ENCODE peak calls at places on chromosomes 11 and 22, in five cellular contexts. One of them, this sample, is unnamed. For H3K4me1, the result is how much of the 10 kb centered on the place peaks cover.

GRCh38 chr11:76699461-76700091 is 29.0 kb upstream of the LRRC32 start:
- DNase-seq in HepG2: no peak
- DNase-seq in esophagus squamous epithelium: no peak
- DNase-seq in sigmoid colon: no peak
- DNase-seq in CD8-positive, alpha-beta T cell: no peak
- DNase-seq in this sample: no peak

GRCh38 chr11:83241291-83241946 is 44.7 kb downstream of the CCDC90B start:
- DNase-seq in HepG2: peak
- DNase-seq in esophagus squamous epithelium: no peak
- DNase-seq in sigmoid colon: no peak
- DNase-seq in CD8-positive, alpha-beta T cell: no peak
- DNase-seq in this sample: no peak

GRCh38 chr11:133619397-133619796 is 87.1 kb upstream of the OPCML start:
- DNase-seq in HepG2: no peak
- DNase-seq in esophagus squamous epithelium: no peak
- DNase-seq in sigmoid colon: no peak
- DNase-seq in CD8-positive, alpha-beta T cell: no peak
- DNase-seq in this sample: no peak

GRCh38 chr11:132137981-132138313 is 767.5 kb downstream of the NTM start:
- DNase-seq in HepG2: no peak
- DNase-seq in esophagus squamous epithelium: no peak
- DNase-seq in sigmoid colon: no peak
- DNase-seq in CD8-positive, alpha-beta T cell: no peak
- DNase-seq in this sample: no peak

GRCh38 chr11:114027941-114028340 is 31.6 kb upstream of the ZBTB16 start:
- DNase-seq in HepG2: no peak
- DNase-seq in esophagus squamous epithelium: no peak
- DNase-seq in sigmoid colon: no peak
- DNase-seq in CD8-positive, alpha-beta T cell: no peak
- DNase-seq in this sample: no peak

GRCh38 chr11:106482920-106483761 is 405.7 kb downstream of the AASDHPPT start:
- DNase-seq in HepG2: peak
- DNase-seq in esophagus squamous epithelium: no peak
- DNase-seq in sigmoid colon: no peak
- DNase-seq in CD8-positive, alpha-beta T cell: no peak
- DNase-seq in this sample: no peak

GRCh38 chr11:75725552-75726320 is 8.1 kb downstream of the MOGAT2 start:
- DNase-seq in HepG2: no peak
- DNase-seq in esophagus squamous epithelium: no peak
- DNase-seq in sigmoid colon: no peak
- DNase-seq in CD8-positive, alpha-beta T cell: no peak
- DNase-seq in this sample: no peak

GRCh38 chr11:111414267-111414931 is 35.3 kb upstream of the POU2AF1 start:
- DNase-seq in HepG2: no peak
- DNase-seq in esophagus squamous epithelium: no peak
- DNase-seq in sigmoid colon: no peak
- DNase-seq in CD8-positive, alpha-beta T cell: no peak
- DNase-seq in this sample: no peak

GRCh38 chr22:42376721-42377177 is 55.5 kb downstream of the NFAM1 start:
- DNase-seq in HepG2: no peak
- DNase-seq in esophagus squamous epithelium: no peak
- DNase-seq in sigmoid colon: peak
- DNase-seq in CD8-positive, alpha-beta T cell: no peak
- DNase-seq in this sample: no peak

GRCh38 chr11:65428578-65429068 is 6.0 kb downstream of the NEAT1 start:
- DNase-seq in HepG2: no peak
- DNase-seq in esophagus squamous epithelium: no peak
- DNase-seq in sigmoid colon: peak
- DNase-seq in CD8-positive, alpha-beta T cell: no peak
- DNase-seq in this sample: no peak

GRCh38 chr11:18172686-18173085 is at the start of gene MRGPRX4:
- DNase-seq in HepG2: peak
- DNase-seq in esophagus squamous epithelium: no peak
- DNase-seq in sigmoid colon: no peak
- DNase-seq in CD8-positive, alpha-beta T cell: no peak
- DNase-seq in this sample: no peak

GRCh38 chr11:78313898-78314297 is 103.7 kb downstream of the GAB2 start:
- DNase-seq in HepG2: no peak
- DNase-seq in esophagus squamous epithelium: no peak
- DNase-seq in sigmoid colon: no peak
- DNase-seq in CD8-positive, alpha-beta T cell: no peak
- DNase-seq in this sample: no peak

GRCh38 chr11:78315724-78316123 is 101.9 kb downstream of the GAB2 start:
- DNase-seq in HepG2: no peak
- DNase-seq in esophagus squamous epithelium: no peak
- DNase-seq in sigmoid colon: no peak
- DNase-seq in CD8-positive, alpha-beta T cell: no peak
- DNase-seq in this sample: no peak

GRCh38 chr11:78312712-78313111 is 104.9 kb downstream of the GAB2 start:
- DNase-seq in HepG2: no peak
- DNase-seq in esophagus squamous epithelium: no peak
- DNase-seq in sigmoid colon: no peak
- DNase-seq in CD8-positive, alpha-beta T cell: no peak
- DNase-seq in this sample: no peak

GRCh38 chr11:78313181-78313788 is 104.3 kb downstream of the GAB2 start:
- DNase-seq in HepG2: peak
- DNase-seq in esophagus squamous epithelium: no peak
- DNase-seq in sigmoid colon: no peak
- DNase-seq in CD8-positive, alpha-beta T cell: no peak
- DNase-seq in this sample: no peak

DNA sequence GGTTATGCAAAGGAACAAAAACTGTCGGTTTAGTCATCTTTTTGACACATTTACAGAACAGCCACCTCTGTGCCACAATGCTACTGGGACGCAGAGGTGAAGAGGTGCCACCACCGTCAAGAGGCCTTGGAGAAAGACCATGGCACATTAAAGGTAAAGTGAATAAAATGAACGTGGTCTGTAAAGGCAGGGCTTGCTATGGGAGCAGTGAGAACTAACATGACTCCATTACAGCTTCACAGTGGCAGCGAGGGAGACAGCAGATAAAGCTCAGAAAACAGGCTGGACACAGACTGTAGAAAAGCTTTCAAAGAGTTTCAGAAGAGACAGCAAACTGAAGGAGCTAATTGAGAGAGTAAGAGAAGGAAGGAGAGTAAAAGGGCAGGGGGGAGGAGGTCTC is 102.9 kb downstream of the GAB2 start:
- DNase-seq in HepG2: no peak
- DNase-seq in esophagus squamous epithelium: no peak
- DNase-seq in sigmoid colon: no peak
- DNase-seq in CD8-positive, alpha-beta T cell: no peak
- DNase-seq in this sample: no peak
- H3K4me1 ChIP-seq in HepG2: half or more
- H3K4me1 ChIP-seq in esophagus squamous epithelium: half or more
- H3K4me1 ChIP-seq in sigmoid colon: under half
- H3K4me1 ChIP-seq in CD8-positive, alpha-beta T cell: under half
- H3K4me1 ChIP-seq in this sample: under half

GRCh38 chr11:887589-887988 is 23.0 kb downstream of the CHID1 start:
- DNase-seq in HepG2: no peak
- DNase-seq in esophagus squamous epithelium: no peak
- DNase-seq in sigmoid colon: no peak
- DNase-seq in CD8-positive, alpha-beta T cell: no peak
- DNase-seq in this sample: no peak

GRCh38 chr11:886568-886967 is 24.0 kb downstream of the CHID1 start:
- DNase-seq in HepG2: no peak
- DNase-seq in esophagus squamous epithelium: no peak
- DNase-seq in sigmoid colon: no peak
- DNase-seq in CD8-positive, alpha-beta T cell: no peak
- DNase-seq in this sample: no peak

GRCh38 chr11:889686-890475 is 20.7 kb downstream of the CHID1 start:
- DNase-seq in HepG2: no peak
- DNase-seq in esophagus squamous epithelium: no peak
- DNase-seq in sigmoid colon: no peak
- DNase-seq in CD8-positive, alpha-beta T cell: no peak
- DNase-seq in this sample: no peak

GRCh38 chr11:889261-889660 is 21.3 kb downstream of the CHID1 start:
- DNase-seq in HepG2: no peak
- DNase-seq in esophagus squamous epithelium: no peak
- DNase-seq in sigmoid colon: no peak
- DNase-seq in CD8-positive, alpha-beta T cell: no peak
- DNase-seq in this sample: no peak

DNA sequence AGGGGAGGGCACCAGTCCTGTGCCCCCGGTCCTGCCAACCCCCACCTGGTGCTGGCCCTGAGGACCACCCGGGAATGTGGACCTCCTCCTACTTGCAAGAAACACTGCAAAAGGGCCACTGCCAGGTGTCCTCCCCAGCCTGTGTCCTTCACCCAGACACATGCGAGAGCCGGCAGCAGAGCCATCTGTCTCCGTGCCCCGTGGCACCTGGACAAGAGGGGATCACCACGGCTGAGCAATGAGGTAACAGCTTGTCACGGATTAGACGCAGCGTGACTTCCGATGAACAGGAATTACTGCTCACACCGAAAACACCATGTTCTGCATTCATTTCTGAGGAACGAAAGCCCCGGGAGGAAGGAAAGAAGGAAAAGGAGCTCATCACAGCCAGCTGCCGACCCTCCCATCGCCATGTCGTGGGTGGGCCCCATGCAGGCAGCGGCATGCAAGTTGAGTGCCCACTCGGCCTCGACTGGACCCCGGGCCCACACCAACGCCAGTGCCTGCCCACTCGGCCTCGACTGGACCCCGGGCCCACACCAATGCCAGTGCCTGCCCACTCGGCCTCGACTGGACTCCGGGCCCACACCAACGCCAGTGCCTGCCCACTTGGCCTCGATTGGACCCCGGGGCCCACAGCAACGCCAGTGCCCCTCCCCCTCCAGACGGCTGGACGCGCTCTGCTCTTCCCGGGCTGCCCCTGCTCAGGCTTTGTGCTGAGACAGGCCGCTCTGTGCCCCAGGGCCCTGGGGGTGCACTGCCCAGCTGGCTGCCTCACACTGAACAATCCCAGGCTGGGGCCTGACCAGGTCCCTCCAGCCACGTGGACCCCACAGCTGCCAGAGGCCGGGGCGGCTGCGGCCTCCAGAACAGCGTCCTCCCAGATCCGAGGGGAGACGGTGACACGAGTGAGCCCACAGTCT is 22.1 kb downstream of the CHID1 start:
- DNase-seq in HepG2: no peak
- DNase-seq in esophagus squamous epithelium: no peak
- DNase-seq in sigmoid colon: no peak
- DNase-seq in CD8-positive, alpha-beta T cell: no peak
- DNase-seq in this sample: no peak
- H3K27ac ChIP-seq in HepG2: no peak
- H3K27ac ChIP-seq in esophagus squamous epithelium: no peak
- H3K27ac ChIP-seq in sigmoid colon: no peak
- H3K27ac ChIP-seq in CD8-positive, alpha-beta T cell: no peak
- H3K27ac ChIP-seq in this sample: no peak

GRCh38 chr11:120210651-120211521 is at the start of gene OAF:
- DNase-seq in HepG2: peak
- DNase-seq in esophagus squamous epithelium: no peak
- DNase-seq in sigmoid colon: peak
- DNase-seq in CD8-positive, alpha-beta T cell: peak
- DNase-seq in this sample: peak
- H3K4me3 ChIP-seq in HepG2: peak
- H3K4me3 ChIP-seq in esophagus squamous epithelium: peak
- H3K4me3 ChIP-seq in sigmoid colon: peak
- H3K4me3 ChIP-seq in CD8-positive, alpha-beta T cell: peak
- H3K4me3 ChIP-seq in this sample: peak

GRCh38 chr11:45157247-45158209 is 11.1 kb downstream of the PRDM11 start:
- DNase-seq in HepG2: no peak
- DNase-seq in esophagus squamous epithelium: no peak
- DNase-seq in sigmoid colon: peak
- DNase-seq in CD8-positive, alpha-beta T cell: no peak
- DNase-seq in this sample: no peak

GRCh38 chr11:45156731-45157130 is 10.3 kb downstream of the PRDM11 start:
- DNase-seq in HepG2: no peak
- DNase-seq in esophagus squamous epithelium: no peak
- DNase-seq in sigmoid colon: peak
- DNase-seq in CD8-positive, alpha-beta T cell: no peak
- DNase-seq in this sample: no peak

GRCh38 chr11:45158210-45158644 is 11.8 kb downstream of the PRDM11 start:
- DNase-seq in HepG2: peak
- DNase-seq in esophagus squamous epithelium: no peak
- DNase-seq in sigmoid colon: peak
- DNase-seq in CD8-positive, alpha-beta T cell: no peak
- DNase-seq in this sample: no peak

GRCh38 chr11:45159781-45160365 is 13.4 kb downstream of the PRDM11 start:
- DNase-seq in HepG2: no peak
- DNase-seq in esophagus squamous epithelium: no peak
- DNase-seq in sigmoid colon: peak
- DNase-seq in CD8-positive, alpha-beta T cell: no peak
- DNase-seq in this sample: no peak

GRCh38 chr11:45158891-45159605 is 12.6 kb downstream of the PRDM11 start:
- DNase-seq in HepG2: no peak
- DNase-seq in esophagus squamous epithelium: no peak
- DNase-seq in sigmoid colon: peak
- DNase-seq in CD8-positive, alpha-beta T cell: no peak
- DNase-seq in this sample: no peak
- H3K4me1 ChIP-seq in HepG2: under half
- H3K4me1 ChIP-seq in esophagus squamous epithelium: half or more
- H3K4me1 ChIP-seq in sigmoid colon: under half
- H3K4me1 ChIP-seq in CD8-positive, alpha-beta T cell: under half
- H3K4me1 ChIP-seq in this sample: under half

GRCh38 chr11:94219771-94220170 is 84.6 kb upstream of the IZUMO1R start:
- DNase-seq in HepG2: no peak
- DNase-seq in esophagus squamous epithelium: no peak
- DNase-seq in sigmoid colon: no peak
- DNase-seq in CD8-positive, alpha-beta T cell: no peak
- DNase-seq in this sample: no peak

GRCh38 chr11:94218372-94218771 is 86.0 kb upstream of the IZUMO1R start:
- DNase-seq in HepG2: no peak
- DNase-seq in esophagus squamous epithelium: no peak
- DNase-seq in sigmoid colon: no peak
- DNase-seq in CD8-positive, alpha-beta T cell: no peak
- DNase-seq in this sample: no peak

GRCh38 chr11:94212898-94213297 is 84.3 kb downstream of the PANX1 start:
- DNase-seq in HepG2: no peak
- DNase-seq in esophagus squamous epithelium: no peak
- DNase-seq in sigmoid colon: no peak
- DNase-seq in CD8-positive, alpha-beta T cell: no peak
- DNase-seq in this sample: no peak

DNA sequence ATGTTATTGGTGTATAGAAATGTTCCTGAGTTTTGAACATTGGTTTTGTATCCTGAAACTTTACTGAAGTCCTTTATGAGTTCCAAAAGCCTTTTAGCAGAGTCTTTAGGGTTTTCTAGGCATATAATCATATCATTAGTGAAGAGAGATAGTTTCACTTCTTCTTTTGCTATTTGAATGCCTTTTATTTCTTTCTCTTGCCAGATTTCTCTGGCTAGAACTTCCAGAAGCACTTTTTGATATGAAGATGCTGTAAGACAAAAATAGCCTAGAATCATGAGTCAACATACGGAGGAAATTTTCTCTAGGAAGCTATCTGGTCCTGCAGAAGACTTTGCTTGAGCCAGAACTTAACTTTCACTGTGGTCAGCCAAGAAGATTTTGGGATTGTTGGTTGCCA is 86.7 kb upstream of the IZUMO1R start:
- DNase-seq in HepG2: no peak
- DNase-seq in esophagus squamous epithelium: no peak
- DNase-seq in sigmoid colon: no peak
- DNase-seq in CD8-positive, alpha-beta T cell: no peak
- DNase-seq in this sample: no peak
- H3K27ac ChIP-seq in HepG2: no peak
- H3K27ac ChIP-seq in esophagus squamous epithelium: no peak
- H3K27ac ChIP-seq in sigmoid colon: no peak
- H3K27ac ChIP-seq in CD8-positive, alpha-beta T cell: no peak
- H3K27ac ChIP-seq in this sample: no peak

GRCh38 chr22:19525116-19525660 is 978 bp upstream of the CLDN5 start:
- DNase-seq in HepG2: no peak
- DNase-seq in esophagus squamous epithelium: no peak
- DNase-seq in sigmoid colon: no peak
- DNase-seq in CD8-positive, alpha-beta T cell: no peak
- DNase-seq in this sample: no peak
- H3K4me3 ChIP-seq in HepG2: no peak
- H3K4me3 ChIP-seq in esophagus squamous epithelium: peak
- H3K4me3 ChIP-seq in sigmoid colon: peak
- H3K4me3 ChIP-seq in CD8-positive, alpha-beta T cell: no peak
- H3K4me3 ChIP-seq in this sample: no peak

GRCh38 chr22:39463277-39463676 is 6.5 kb downstream of the MGAT3 start:
- DNase-seq in HepG2: no peak
- DNase-seq in esophagus squamous epithelium: no peak
- DNase-seq in sigmoid colon: no peak
- DNase-seq in CD8-positive, alpha-beta T cell: no peak
- DNase-seq in this sample: no peak
- H3K4me1 ChIP-seq in HepG2: under half
- H3K4me1 ChIP-seq in esophagus squamous epithelium: half or more
- H3K4me1 ChIP-seq in sigmoid colon: under half
- H3K4me1 ChIP-seq in CD8-positive, alpha-beta T cell: under half
- H3K4me1 ChIP-seq in this sample: under half